ENCODE peak calls at places on chromosomes 16 and 17, in six cellular contexts. A, G, W, N, R and Y are unnamed samples.

GRCh38 chr16:73176577-73177013 is 128.7 kb upstream of the ZFHX3 start:
- DNase-seq in A (peak), G (peak), W (no peak), N (no peak), R (peak), Y (no peak)

GRCh38 chr17:3006801-3007200 is 56.6 kb downstream of the OR1D5 start:
- DNase-seq in A (no peak), G (no peak), W (no peak), N (no peak), R (no peak), Y (no peak)

GRCh38 chr16:55660026-55660425 is 4.2 kb downstream of the SLC6A2 start:
- DNase-seq in A (no peak), G (no peak), W (no peak), N (no peak), R (no peak), Y (no peak)

GRCh38 chr17:1639549-1639948 is 6.0 kb downstream of the SCARF1 start:
- DNase-seq in A (no peak), G (no peak), W (peak), N (no peak), R (no peak), Y (no peak)

GRCh38 chr16:49492896-49493620 is 119.5 kb downstream of the C16orf78 start:
- DNase-seq in A (no peak), G (no peak), W (no peak), N (no peak), R (no peak), Y (no peak)

GRCh38 chr17:47730681-47731080 is 2.4 kb upstream of the TBX21 start:
- DNase-seq in A (no peak), G (no peak), W (no peak), N (no peak), R (no peak), Y (no peak)

GRCh38 chr16:87556941-87557459 is 45.3 kb upstream of the JPH3 start:
- DNase-seq in A (no peak), G (peak), W (no peak), N (peak), R (peak), Y (no peak)

GRCh38 chr16:11359370-11359769 is 14.1 kb downstream of the RMI2 start:
- DNase-seq in A (peak), G (no peak), W (peak), N (no peak), R (peak), Y (no peak)

GRCh38 chr17:81419333-81419885 is 24.2 kb downstream of the BAHCC1 start:
- DNase-seq in A (peak), G (peak), W (peak), N (peak), R (peak), Y (no peak)

GRCh38 chr17:41625602-41626001 is 1.2 kb upstream of the KRT17 start:
- DNase-seq in A (no peak), G (peak), W (no peak), N (no peak), R (no peak), Y (no peak)

GRCh38 chr17:67044940-67045339 is 586 bp downstream of the CACNG1 start:
- DNase-seq in A (no peak), G (no peak), W (peak), N (peak), R (no peak), Y (no peak)

GRCh38 chr17:47204722-47205418 is 4.3 kb upstream of the MYL4 start:
- DNase-seq in A (no peak), G (peak), W (peak), N (no peak), R (peak), Y (no peak)

GRCh38 chr17:50469671-50470305 is 1.1 kb upstream of the CHAD start:
- DNase-seq in A (no peak), G (no peak), W (no peak), N (no peak), R (no peak), Y (no peak)

GRCh38 chr17:79633937-79634813 is 23.3 kb upstream of the RBFOX3 start:
- DNase-seq in A (no peak), G (peak), W (no peak), N (no peak), R (no peak), Y (no peak)

GRCh38 chr16:49622421-49623402 is 233.2 kb downstream of the ZNF423 start:
- DNase-seq in A (no peak), G (no peak), W (no peak), N (no peak), R (no peak), Y (no peak)

GRCh38 chr17:29042679-29043538 is at the start of gene PIPOX:
- DNase-seq in A (no peak), G (no peak), W (peak), N (peak), R (peak), Y (peak)

GRCh38 chr17:72972263-72972951 is 120.1 kb downstream of the SLC39A11 start:
- DNase-seq in A (no peak), G (no peak), W (no peak), N (no peak), R (no peak), Y (no peak)

GRCh38 chr17:63786961-63787711 is 13.2 kb downstream of the DDX42 start:
- DNase-seq in A (peak), G (no peak), W (no peak), N (no peak), R (no peak), Y (no peak)

GRCh38 chr17:69512946-69513345 is 98.4 kb downstream of the MAP2K6 start:
- DNase-seq in A (no peak), G (no peak), W (no peak), N (no peak), R (no peak), Y (no peak)

GRCh38 chr17:1629647-1630310 is 1.1 kb upstream of the SLC43A2 start:
- DNase-seq in A (peak), G (no peak), W (peak), N (peak), R (peak), Y (peak)

GRCh38 chr17:694239-694638 is 20.4 kb downstream of the VPS53 start:
- DNase-seq in A (no peak), G (no peak), W (no peak), N (no peak), R (peak), Y (no peak)

GRCh38 chr16:714558-715447 is at the start of gene METRN:
- DNase-seq in A (no peak), G (peak), W (peak), N (peak), R (peak), Y (peak)

GRCh38 chr16:82156761-82157654 is 13.0 kb downstream of the MPHOSPH6 start:
- DNase-seq in A (no peak), G (no peak), W (no peak), N (no peak), R (peak), Y (no peak)

GRCh38 chr16:69451166-69451565 is 26.7 kb downstream of the CYB5B start:
- DNase-seq in A (no peak), G (no peak), W (no peak), N (no peak), R (no peak), Y (no peak)

GRCh38 chr17:61463068-61463980 is 11.1 kb downstream of the TBX4 start:
- DNase-seq in A (no peak), G (no peak), W (no peak), N (no peak), R (no peak), Y (peak)

DNA sequence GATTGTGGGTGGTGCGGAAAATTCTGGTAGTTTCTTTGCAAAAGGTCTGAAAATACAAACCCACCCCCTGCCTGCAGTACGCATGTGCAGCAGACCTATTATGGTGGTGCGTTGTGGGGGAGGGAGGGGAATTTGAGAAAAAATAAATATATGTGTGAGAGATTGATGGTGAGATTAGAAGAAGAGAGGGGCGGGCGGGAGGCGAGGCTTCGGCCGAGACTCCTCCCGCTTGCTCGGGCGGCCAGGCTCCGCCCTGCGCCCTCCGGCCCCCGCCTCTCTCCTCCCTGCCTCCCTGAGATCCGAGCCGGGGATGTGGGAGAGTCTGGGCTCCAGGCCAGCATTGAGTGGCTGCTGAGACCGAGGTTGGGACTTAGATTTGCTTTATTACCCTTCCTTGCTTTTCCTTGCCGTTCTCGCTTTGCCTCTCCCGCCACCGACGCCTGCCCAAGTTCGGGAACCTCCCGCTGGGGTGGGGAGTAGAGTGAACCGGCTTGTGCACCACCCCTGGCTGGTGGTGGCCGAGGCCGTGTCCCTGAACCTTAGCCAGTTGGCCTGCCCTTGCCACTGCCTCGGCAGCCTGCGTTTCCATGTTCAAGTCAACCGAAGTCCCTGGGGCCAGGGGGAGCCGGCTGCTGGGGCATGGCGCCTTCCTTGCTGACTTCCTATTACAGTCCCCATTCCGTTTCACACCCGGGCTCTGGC is 956 bp upstream of the CHD3 start:
- DNase-seq in A (peak), G (peak), W (peak), N (peak), R (peak), Y (peak)
- TF ChIP-seq POLR2A in A (peak), G (peak), W (peak), N (no peak), R (peak), Y (no peak)

DNA sequence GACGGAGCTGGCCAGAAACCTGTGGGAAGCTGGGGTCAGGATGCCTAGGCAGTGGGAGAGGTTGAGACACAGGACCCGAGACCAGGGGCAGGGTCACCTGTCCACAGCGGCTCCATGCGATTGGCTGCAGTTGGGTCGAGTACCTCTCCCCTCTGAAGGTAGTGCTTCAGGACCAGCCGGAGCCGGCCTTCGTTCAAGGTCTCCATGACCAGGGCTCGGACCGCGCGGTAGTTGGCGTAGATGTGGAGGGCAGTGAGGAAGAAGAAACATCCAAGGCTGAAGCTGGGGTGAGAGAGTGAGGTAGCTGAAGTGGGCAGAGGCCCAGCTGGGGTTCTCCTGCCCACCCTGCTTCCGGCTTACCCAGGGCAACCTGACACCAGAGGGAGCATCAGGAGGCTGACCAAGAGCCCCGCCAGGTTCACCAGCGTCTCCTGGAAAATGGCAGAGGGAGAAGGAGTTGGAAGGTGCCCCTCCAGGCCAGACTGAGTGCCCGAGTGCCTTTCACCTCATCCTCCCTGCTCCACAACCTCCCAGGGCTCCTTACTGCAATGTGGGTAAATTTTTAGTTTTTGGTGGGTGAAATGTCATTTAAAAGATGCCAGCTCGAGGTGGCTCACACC is 10.7 kb downstream of the SLC5A2 start:
- DNase-seq in A (no peak), G (no peak), W (no peak), N (no peak), R (no peak), Y (no peak)
- TF ChIP-seq POLR2A in A (no peak), G (no peak), W (no peak), N (no peak), R (no peak), Y (no peak)

GRCh38 chr17:4972752-4973151 is 5.1 kb upstream of the SPAG7 start:
- DNase-seq in A (no peak), G (no peak), W (no peak), N (no peak), R (no peak), Y (no peak)

GRCh38 chr17:4973431-4973830 is 5.8 kb upstream of the SPAG7 start:
- DNase-seq in A (no peak), G (no peak), W (no peak), N (no peak), R (no peak), Y (no peak)

GRCh38 chr17:4972322-4972721 is 4.7 kb upstream of the SPAG7 start:
- DNase-seq in A (no peak), G (no peak), W (no peak), N (no peak), R (no peak), Y (no peak)

GRCh38 chr17:4971826-4972225 is 4.2 kb upstream of the SPAG7 start:
- DNase-seq in A (no peak), G (no peak), W (no peak), N (no peak), R (no peak), Y (no peak)

DNA sequence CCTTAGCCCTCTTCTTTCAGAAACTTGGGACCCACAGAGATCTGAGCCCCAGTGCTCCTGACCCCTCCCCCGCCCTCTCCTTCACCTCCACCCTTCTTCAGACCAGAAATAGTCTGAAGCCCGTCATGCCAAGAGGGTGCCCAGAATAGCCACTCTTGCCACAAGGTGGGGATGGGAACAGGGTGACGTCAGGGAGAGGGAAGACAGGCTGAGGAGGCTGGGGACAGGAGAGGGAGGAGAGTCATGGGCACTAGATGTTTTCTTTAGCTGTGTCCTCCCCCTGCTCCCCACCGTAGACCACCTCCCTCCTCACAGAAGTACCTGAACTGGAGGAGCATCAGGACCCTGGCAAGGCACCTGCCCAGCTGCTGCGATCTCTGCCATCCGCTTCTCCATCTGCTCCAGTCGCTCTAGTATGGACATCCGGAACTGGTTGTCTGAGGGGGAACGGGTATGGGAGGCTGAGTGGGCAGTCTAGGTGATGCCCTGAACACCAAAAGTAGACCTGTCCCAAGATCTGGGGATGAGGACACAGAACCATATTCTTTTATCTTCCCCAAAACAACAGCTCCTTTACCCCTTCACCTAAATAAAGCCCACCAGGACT is 6.5 kb upstream of the SPAG7 start:
- DNase-seq in A (no peak), G (peak), W (no peak), N (no peak), R (no peak), Y (no peak)
- TF ChIP-seq POLR2A in A (no peak), G (peak), W (no peak), N (no peak), R (no peak), Y (no peak)

DNA sequence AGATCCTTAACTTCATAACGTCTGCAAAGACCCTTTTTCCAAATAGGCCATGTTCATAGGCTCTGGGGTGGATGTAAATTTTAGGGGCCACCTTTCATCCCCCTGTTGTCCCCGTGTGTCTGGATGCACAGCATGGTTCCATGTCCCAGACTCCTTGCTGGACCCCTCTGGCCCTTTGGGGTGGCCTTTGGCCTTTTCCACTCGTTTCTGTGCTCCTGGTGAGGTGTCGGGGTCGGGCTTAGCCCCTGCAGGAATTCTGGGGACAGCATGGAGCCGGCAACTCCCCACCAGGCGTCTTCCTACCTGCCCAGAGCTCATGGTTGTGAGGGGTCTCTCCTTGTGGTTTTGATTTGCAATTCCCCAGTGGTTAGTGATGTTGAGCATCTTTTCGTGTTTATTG is 183.5 kb downstream of the SEC14L1 start:
- DNase-seq in A (no peak), G (no peak), W (no peak), N (peak), R (no peak), Y (no peak)
- TF ChIP-seq POLR2A in A (no peak), G (no peak), W (no peak), N (no peak), R (no peak), Y (no peak)

DNA sequence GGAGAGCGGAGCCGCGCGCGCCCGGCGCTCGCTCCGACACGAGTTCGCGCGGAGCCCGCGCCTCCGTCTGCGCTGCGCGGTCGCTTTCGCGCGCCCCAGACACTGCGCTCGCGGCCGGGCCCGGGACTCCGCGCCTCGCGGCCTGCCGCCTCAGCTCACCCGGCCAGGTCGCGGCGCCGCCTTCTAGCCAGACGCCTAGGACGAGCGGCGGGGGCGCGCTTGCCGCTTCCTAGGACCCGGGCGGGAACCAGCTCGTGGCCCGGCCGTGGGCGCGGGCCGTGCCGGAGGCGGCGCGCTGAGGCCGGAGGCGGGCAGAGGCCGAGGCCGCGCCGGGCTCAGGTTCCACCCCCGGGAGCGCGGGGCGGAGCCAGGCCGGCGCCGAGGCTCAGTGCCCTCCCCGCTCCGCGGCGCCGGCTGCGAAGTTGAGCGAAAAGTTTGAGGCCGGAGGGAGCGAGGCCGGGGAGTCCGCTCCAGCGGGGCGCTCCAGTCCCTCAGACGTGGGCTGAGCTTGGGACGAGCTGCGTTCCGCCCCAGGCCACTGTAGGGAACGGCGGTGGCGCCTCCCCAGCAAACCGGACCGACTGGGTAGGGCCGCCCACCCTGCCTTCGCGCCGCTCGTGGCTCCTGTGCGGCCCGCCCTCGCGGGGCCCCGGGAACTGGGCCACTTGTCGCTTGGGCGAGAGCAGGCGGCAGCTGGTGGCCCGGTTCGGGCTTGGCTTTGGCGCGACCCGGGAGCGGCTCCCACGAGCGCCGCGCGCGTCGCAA is at the start of gene SPHK1:
- DNase-seq in A (peak), G (peak), W (peak), N (peak), R (peak), Y (peak)
- TF ChIP-seq POLR2A in A (peak), G (peak), W (peak), N (no peak), R (peak), Y (peak)

DNA sequence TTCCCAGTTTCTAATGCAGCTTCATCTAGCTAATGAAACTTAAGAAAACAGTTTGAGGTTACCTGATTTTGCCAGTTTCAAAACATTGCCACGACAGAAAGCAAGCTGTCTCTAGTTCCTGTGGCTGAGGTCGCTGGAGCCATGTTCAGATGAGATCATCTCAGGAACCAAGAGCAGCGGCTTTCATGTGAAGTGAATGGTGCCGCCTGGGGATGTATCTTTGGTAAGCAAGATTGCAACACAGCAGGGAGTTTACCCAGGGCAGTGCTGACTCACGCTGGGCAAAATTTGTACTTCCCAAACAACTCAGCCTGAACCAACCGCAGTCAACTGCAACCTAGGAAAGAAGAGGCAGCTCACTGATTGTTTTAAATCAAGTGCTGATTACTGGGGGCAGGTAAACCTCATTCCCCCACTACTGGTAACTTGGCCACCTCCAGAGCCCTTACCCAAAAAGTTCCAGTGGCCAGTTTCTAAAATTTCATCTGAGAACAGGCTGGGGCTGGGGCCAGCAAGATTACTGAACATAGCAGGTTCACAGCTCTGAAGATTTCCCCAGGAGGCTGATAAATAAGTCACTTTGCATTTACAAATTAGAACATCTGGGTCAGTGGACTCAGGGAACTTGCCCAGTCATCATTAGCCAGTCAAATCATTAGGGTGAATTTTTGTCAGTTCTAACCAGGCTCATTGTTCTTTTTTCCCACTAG is at the start of gene RFFL:
- DNase-seq in A (peak), G (peak), W (peak), N (peak), R (peak), Y (peak)
- TF ChIP-seq POLR2A in A (no peak), G (peak), W (peak), N (peak), R (peak), Y (peak)

DNA sequence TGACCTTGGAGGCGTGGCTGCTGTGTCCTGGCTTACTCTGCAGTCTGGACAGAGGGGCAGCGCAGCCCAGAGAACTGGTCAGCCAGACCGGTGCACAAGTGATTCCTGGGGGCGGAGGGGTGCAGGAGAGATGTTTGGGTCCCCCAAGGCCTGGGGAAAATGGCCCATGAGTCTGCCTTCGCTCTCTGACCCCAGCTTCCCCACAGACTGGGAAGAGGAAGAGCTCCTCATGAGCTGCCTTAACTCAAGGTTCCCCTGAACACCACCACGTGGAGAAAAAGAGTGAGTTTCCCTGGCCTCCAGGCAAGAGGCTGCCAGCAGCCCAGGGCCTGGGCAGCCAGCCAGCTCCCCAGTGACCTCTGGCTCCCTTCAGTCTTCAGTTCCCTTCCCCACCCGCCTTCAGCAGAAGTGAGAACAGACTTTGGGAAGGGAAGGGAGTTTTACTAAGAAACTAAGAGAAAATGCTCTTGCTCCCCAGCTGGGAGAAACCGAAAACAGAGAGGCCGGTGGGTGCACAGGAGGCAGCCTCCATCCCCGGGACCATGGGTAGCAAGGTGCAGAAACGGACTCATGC is 2.0 kb upstream of the C17orf99 start:
- DNase-seq in A (no peak), G (peak), W (peak), N (peak), R (peak), Y (peak)
- TF ChIP-seq POLR2A in A (no peak), G (no peak), W (no peak), N (no peak), R (no peak), Y (no peak)